ENCODE peak calls at places on chromosomes 11 and 22, in seven cellular contexts. One of them, this sample, is unnamed.

GRCh38 chr11:65903068-65903481 is 2.9 kb upstream of the FOSL1 start:
- DNase-seq in body of pancreas: no peak
- DNase-seq in sigmoid colon: no peak
- DNase-seq in suprapubic skin: no peak
- DNase-seq in right lobe of liver: no peak
- DNase-seq in heart left ventricle: peak; percentile 15
- DNase-seq in testis: no peak
- DNase-seq in this sample: no peak

GRCh38 chr11:61475433-61475832 is 33.1 kb upstream of the LRRC10B start:
- DNase-seq in body of pancreas: no peak
- DNase-seq in sigmoid colon: no peak
- DNase-seq in suprapubic skin: no peak
- DNase-seq in right lobe of liver: no peak
- DNase-seq in heart left ventricle: no peak
- DNase-seq in testis: no peak
- DNase-seq in this sample: no peak

GRCh38 chr11:1327064-1327460 is 17.6 kb upstream of the TOLLIP start:
- DNase-seq in body of pancreas: no peak
- DNase-seq in sigmoid colon: peak; percentile 88
- DNase-seq in suprapubic skin: no peak
- DNase-seq in right lobe of liver: no peak
- DNase-seq in heart left ventricle: no peak
- DNase-seq in testis: no peak
- DNase-seq in this sample: no peak

GRCh38 chr22:41249442-41249841 is 8.7 kb upstream of the CHADL start:
- DNase-seq in body of pancreas: no peak
- DNase-seq in sigmoid colon: no peak
- DNase-seq in suprapubic skin: no peak
- DNase-seq in right lobe of liver: no peak
- DNase-seq in heart left ventricle: no peak
- DNase-seq in testis: no peak
- DNase-seq in this sample: no peak

GRCh38 chr22:37778370-37779009 is 29.2 kb upstream of the GCAT start:
- DNase-seq in body of pancreas: no peak
- DNase-seq in sigmoid colon: no peak
- DNase-seq in suprapubic skin: no peak
- DNase-seq in right lobe of liver: no peak
- DNase-seq in heart left ventricle: no peak
- DNase-seq in testis: no peak
- DNase-seq in this sample: no peak

GRCh38 chr11:74989269-74989655 is 529 bp downstream of the NEU3 start:
- DNase-seq in body of pancreas: no peak
- DNase-seq in sigmoid colon: no peak
- DNase-seq in suprapubic skin: no peak
- DNase-seq in right lobe of liver: no peak
- DNase-seq in heart left ventricle: no peak
- DNase-seq in testis: no peak
- DNase-seq in this sample: no peak

GRCh38 chr11:123588117-123588815 is 66.2 kb downstream of the SCN3B start:
- DNase-seq in body of pancreas: peak; percentile 52
- DNase-seq in sigmoid colon: no peak
- DNase-seq in suprapubic skin: no peak
- DNase-seq in right lobe of liver: no peak
- DNase-seq in heart left ventricle: no peak
- DNase-seq in testis: peak; percentile 60
- DNase-seq in this sample: no peak

GRCh38 chr11:111021131-111021530 is 224.4 kb upstream of the POU2AF2 start:
- DNase-seq in body of pancreas: no peak
- DNase-seq in sigmoid colon: no peak
- DNase-seq in suprapubic skin: no peak
- DNase-seq in right lobe of liver: no peak
- DNase-seq in heart left ventricle: no peak
- DNase-seq in testis: no peak
- DNase-seq in this sample: no peak

GRCh38 chr11:125211191-125211953 is 46.8 kb downstream of the PKNOX2 start:
- DNase-seq in body of pancreas: no peak
- DNase-seq in sigmoid colon: no peak
- DNase-seq in suprapubic skin: no peak
- DNase-seq in right lobe of liver: no peak
- DNase-seq in heart left ventricle: no peak
- DNase-seq in testis: peak; percentile 52
- DNase-seq in this sample: no peak

GRCh38 chr11:121590772-121591404 is 138.1 kb upstream of the SORL1-AS1 start:
- DNase-seq in body of pancreas: no peak
- DNase-seq in sigmoid colon: no peak
- DNase-seq in suprapubic skin: no peak
- DNase-seq in right lobe of liver: no peak
- DNase-seq in heart left ventricle: no peak
- DNase-seq in testis: no peak
- DNase-seq in this sample: no peak

GRCh38 chr11:13135385-13136271 is 126.5 kb downstream of the RASSF10 start:
- DNase-seq in body of pancreas: no peak
- DNase-seq in sigmoid colon: no peak
- DNase-seq in suprapubic skin: no peak
- DNase-seq in right lobe of liver: no peak
- DNase-seq in heart left ventricle: no peak
- DNase-seq in testis: no peak
- DNase-seq in this sample: no peak

GRCh38 chr22:30591191-30591587 is 521 bp downstream of the PES1 start:
- DNase-seq in body of pancreas: no peak
- DNase-seq in sigmoid colon: no peak
- DNase-seq in suprapubic skin: no peak
- DNase-seq in right lobe of liver: no peak
- DNase-seq in heart left ventricle: no peak
- DNase-seq in testis: no peak
- DNase-seq in this sample: no peak

GRCh38 chr11:1054143-1055108 is 17.9 kb upstream of the MUC6 start:
- DNase-seq in body of pancreas: peak; percentile 29
- DNase-seq in sigmoid colon: peak; percentile 59
- DNase-seq in suprapubic skin: peak; percentile 54
- DNase-seq in right lobe of liver: no peak
- DNase-seq in heart left ventricle: peak; percentile 43
- DNase-seq in testis: no peak
- DNase-seq in this sample: peak; percentile 9

GRCh38 chr22:22210375-22210774 is 34.2 kb upstream of the VPREB1 start:
- DNase-seq in body of pancreas: peak; percentile 31
- DNase-seq in sigmoid colon: no peak
- DNase-seq in suprapubic skin: no peak
- DNase-seq in right lobe of liver: no peak
- DNase-seq in heart left ventricle: no peak
- DNase-seq in testis: no peak
- DNase-seq in this sample: no peak

GRCh38 chr11:8671242-8671641 is 11.2 kb downstream of the TRIM66 start:
- DNase-seq in body of pancreas: peak; percentile 30
- DNase-seq in sigmoid colon: peak; percentile 86
- DNase-seq in suprapubic skin: peak; percentile 61
- DNase-seq in right lobe of liver: no peak
- DNase-seq in heart left ventricle: no peak
- DNase-seq in testis: peak; percentile 50
- DNase-seq in this sample: peak; percentile 68

GRCh38 chr11:110317516-110317932 is 21.1 kb upstream of the RDX start:
- DNase-seq in body of pancreas: no peak
- DNase-seq in sigmoid colon: no peak
- DNase-seq in suprapubic skin: no peak
- DNase-seq in right lobe of liver: no peak
- DNase-seq in heart left ventricle: no peak
- DNase-seq in testis: no peak
- DNase-seq in this sample: no peak

GRCh38 chr22:28791841-28792490 is 8.4 kb downstream of the XBP1 start:
- DNase-seq in body of pancreas: no peak
- DNase-seq in sigmoid colon: no peak
- DNase-seq in suprapubic skin: no peak
- DNase-seq in right lobe of liver: no peak
- DNase-seq in heart left ventricle: no peak
- DNase-seq in testis: no peak
- DNase-seq in this sample: no peak

GRCh38 chr11:60914620-60915249 is 777 bp downstream of the TMEM109 start:
- DNase-seq in body of pancreas: peak; percentile 38
- DNase-seq in sigmoid colon: peak; percentile 71
- DNase-seq in suprapubic skin: no peak
- DNase-seq in right lobe of liver: peak; percentile 64
- DNase-seq in heart left ventricle: no peak
- DNase-seq in testis: peak; percentile 32
- DNase-seq in this sample: peak; percentile 54

GRCh38 chr22:46061431-46062231 is 84.7 kb upstream of the WNT7B start:
- DNase-seq in body of pancreas: peak; percentile 16
- DNase-seq in sigmoid colon: peak; percentile 60
- DNase-seq in suprapubic skin: peak; percentile 64
- DNase-seq in right lobe of liver: peak; percentile 85
- DNase-seq in heart left ventricle: no peak
- DNase-seq in testis: peak; percentile 15
- DNase-seq in this sample: peak; percentile 19

GRCh38 chr11:17954395-17955252 is 58.2 kb downstream of the SERGEF start:
- DNase-seq in body of pancreas: no peak
- DNase-seq in sigmoid colon: no peak
- DNase-seq in suprapubic skin: no peak
- DNase-seq in right lobe of liver: no peak
- DNase-seq in heart left ventricle: no peak
- DNase-seq in testis: no peak
- DNase-seq in this sample: no peak

GRCh38 chr22:39315389-39315788 is 4.0 kb downstream of the RPL3 start:
- DNase-seq in body of pancreas: no peak
- DNase-seq in sigmoid colon: no peak
- DNase-seq in suprapubic skin: no peak
- DNase-seq in right lobe of liver: no peak
- DNase-seq in heart left ventricle: no peak
- DNase-seq in testis: no peak
- DNase-seq in this sample: no peak

GRCh38 chr11:64848779-64849599 is 4.5 kb upstream of the CDC42BPG start:
- DNase-seq in body of pancreas: peak; percentile 89
- DNase-seq in sigmoid colon: no peak
- DNase-seq in suprapubic skin: no peak
- DNase-seq in right lobe of liver: peak; percentile 90
- DNase-seq in heart left ventricle: no peak
- DNase-seq in testis: no peak
- DNase-seq in this sample: no peak
- TF ChIP-seq CTCF in body of pancreas: peak; percentile 58
- TF ChIP-seq CTCF in sigmoid colon: no peak
- TF ChIP-seq CTCF in suprapubic skin: no peak
- TF ChIP-seq CTCF in right lobe of liver: peak; percentile 32
- TF ChIP-seq CTCF in heart left ventricle: no peak
- TF ChIP-seq CTCF in testis: no peak
- TF ChIP-seq CTCF in this sample: no peak

GRCh38 chr11:29227816-29228215 is 789.0 kb downstream of the KCNA4 start:
- DNase-seq in body of pancreas: no peak
- DNase-seq in sigmoid colon: no peak
- DNase-seq in suprapubic skin: no peak
- DNase-seq in right lobe of liver: no peak
- DNase-seq in heart left ventricle: no peak
- DNase-seq in testis: no peak
- DNase-seq in this sample: no peak
- TF ChIP-seq POLR2A in body of pancreas: no peak
- TF ChIP-seq POLR2A in sigmoid colon: no peak
- TF ChIP-seq POLR2A in suprapubic skin: no peak
- TF ChIP-seq POLR2A in right lobe of liver: no peak
- TF ChIP-seq POLR2A in heart left ventricle: no peak
- TF ChIP-seq POLR2A in testis: no peak
- TF ChIP-seq POLR2A in this sample: no peak

DNA sequence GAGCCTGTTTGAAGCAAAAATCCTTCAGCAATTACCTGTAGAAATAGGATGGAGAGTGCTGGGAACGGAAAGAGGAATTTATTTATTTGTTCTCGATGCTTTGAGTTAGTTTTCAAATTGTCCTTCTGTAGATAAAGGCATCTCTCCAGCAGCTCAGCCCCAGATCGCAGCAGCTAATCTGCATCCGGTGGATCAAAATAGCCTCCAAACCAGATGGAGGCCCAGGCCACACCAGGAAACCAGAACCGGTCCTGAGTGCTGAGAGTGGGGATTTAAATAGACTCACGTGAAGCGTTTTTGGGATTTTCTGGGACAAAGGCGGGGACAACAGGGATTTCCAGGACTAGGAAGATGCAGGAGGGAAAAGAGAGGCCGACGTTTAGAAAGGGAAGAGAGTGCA is 148.5 kb downstream of the TRIM29 start:
- DNase-seq in body of pancreas: no peak
- DNase-seq in sigmoid colon: no peak
- DNase-seq in suprapubic skin: no peak
- DNase-seq in right lobe of liver: no peak
- DNase-seq in heart left ventricle: no peak
- DNase-seq in testis: no peak
- DNase-seq in this sample: no peak
- H3K27me3 ChIP-seq in body of pancreas: no peaks in the 10 kb centered on the region
- H3K27me3 ChIP-seq in sigmoid colon: no peaks in the 10 kb centered on the region
- H3K27me3 ChIP-seq in suprapubic skin: no peaks in the 10 kb centered on the region
- H3K27me3 ChIP-seq in right lobe of liver: no peaks in the 10 kb centered on the region
- H3K27me3 ChIP-seq in heart left ventricle: no peaks in the 10 kb centered on the region
- H3K27me3 ChIP-seq in testis: no peaks in the 10 kb centered on the region
- H3K27me3 ChIP-seq in this sample: no peaks in the 10 kb centered on the region

DNA sequence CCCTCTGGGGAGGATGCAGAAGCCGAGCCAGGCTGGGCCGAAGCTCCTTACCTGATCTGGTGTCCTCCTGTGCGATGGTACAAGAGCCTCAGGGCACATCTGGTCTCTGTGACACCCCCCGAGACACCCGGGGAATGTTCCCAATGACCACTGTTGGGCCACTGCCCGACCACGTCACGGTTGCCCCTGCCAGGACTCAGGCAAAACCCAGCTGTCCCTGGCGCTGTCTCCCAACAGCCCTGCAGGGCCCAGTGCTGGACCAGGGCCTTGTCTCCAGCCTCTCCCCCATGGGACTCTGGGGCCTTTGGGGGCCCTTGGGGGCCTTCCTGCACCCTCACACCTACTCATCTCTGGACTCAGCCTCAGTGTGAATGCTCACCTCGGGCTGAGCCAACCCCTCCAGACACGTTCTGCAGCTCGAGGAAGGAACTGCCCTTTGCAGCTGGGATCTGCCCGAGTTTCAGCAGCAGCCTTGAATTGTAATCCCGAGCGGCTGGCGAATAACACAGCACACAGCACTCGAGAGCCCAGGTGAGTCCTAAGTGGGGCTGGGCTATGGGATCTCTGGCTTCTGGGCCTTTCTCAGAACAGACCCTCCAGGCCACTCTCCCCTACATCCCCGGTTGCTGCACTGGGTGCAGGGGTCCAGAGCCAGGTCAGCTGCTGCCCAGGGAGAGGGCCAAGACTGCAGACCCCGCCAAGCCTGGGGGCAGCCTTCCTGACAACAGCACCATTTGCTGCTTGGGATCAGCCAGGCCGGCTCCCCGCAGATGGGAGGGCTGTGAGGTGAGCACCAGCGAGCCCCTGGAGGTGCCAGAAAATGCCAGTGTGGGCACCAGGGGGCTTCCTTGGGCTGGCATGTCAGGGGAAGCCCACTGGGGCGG is 39.8 kb downstream of the RTN4R start:
- DNase-seq in body of pancreas: peak; percentile 54
- DNase-seq in sigmoid colon: no peak
- DNase-seq in suprapubic skin: no peak
- DNase-seq in right lobe of liver: no peak
- DNase-seq in heart left ventricle: no peak
- DNase-seq in testis: no peak
- DNase-seq in this sample: no peak
- TF ChIP-seq CTCF in body of pancreas: no peak
- TF ChIP-seq CTCF in sigmoid colon: no peak
- TF ChIP-seq CTCF in suprapubic skin: no peak
- TF ChIP-seq CTCF in right lobe of liver: no peak
- TF ChIP-seq CTCF in heart left ventricle: no peak
- TF ChIP-seq CTCF in testis: no peak
- TF ChIP-seq CTCF in this sample: no peak